ENCODE peak calls at places on chromosomes 6 and 20, in ten cellular contexts. I is foreskin fibroblast; T is effector memory CD4-positive, alpha-beta T cell; Z is stomach; X is CD4-positive, CD25-positive, alpha-beta regulatory T cell; O is lung; V is CD8-positive, alpha-beta T cell; E is colonic mucosa; J is GM23338; H is HFF-Myc. N is an unnamed sample.

GRCh38 chr6:139903411-139904157 is 529.1 kb upstream of the CITED2 start:
- DNase-seq in O (no peak), H (no peak), X (no peak), E (peak), Z (no peak), J (no peak), T (no peak), I (no peak), V (no peak), N (no peak)

GRCh38 chr6:161038229-161039003 is 46.8 kb downstream of the MAP3K4 start:
- DNase-seq in I (peak), T (no peak), H (peak), J (no peak), X (no peak), E (peak), V (no peak), Z (no peak), O (no peak), N (no peak)

GRCh38 chr6:169172946-169173345 is 80.7 kb downstream of the THBS2 start:
- DNase-seq in H (no peak), I (no peak), T (no peak), Z (no peak), O (peak), V (no peak), J (no peak), E (no peak), X (no peak), N (no peak)

GRCh38 chr6:126724821-126725220 is 384.9 kb downstream of the CENPW start:
- DNase-seq in V (no peak), X (no peak), H (no peak), Z (no peak), T (no peak), E (no peak), J (no peak), O (no peak), I (no peak), N (no peak)

GRCh38 chr20:43906505-43907034 is 8.1 kb upstream of the TOX2 start:
- DNase-seq in I (no peak), E (no peak), O (no peak), J (no peak), V (no peak), T (no peak), H (no peak), X (no peak), Z (no peak), N (no peak)

GRCh38 chr20:47379433-47380150 is 23.1 kb upstream of the ZMYND8 start:
- DNase-seq in H (no peak), V (no peak), E (no peak), J (no peak), X (no peak), Z (no peak), I (peak), T (no peak), O (no peak), N (no peak)

GRCh38 chr6:72677740-72678139 is 55.9 kb downstream of the KCNQ5 start:
- DNase-seq in I (no peak), E (no peak), J (no peak), O (no peak), V (no peak), Z (no peak), X (no peak), T (no peak), H (no peak), N (no peak)

GRCh38 chr20:63882257-63883208 is 12.4 kb upstream of the DNAJC5 start:
- DNase-seq in X (no peak), V (no peak), I (no peak), T (no peak), Z (no peak), O (no peak), E (no peak), J (no peak), H (no peak), N (no peak)

GRCh38 chr20:11796041-11796440 is 121.7 kb upstream of the BTBD3 start:
- DNase-seq in E (no peak), I (no peak), V (no peak), H (no peak), Z (no peak), J (no peak), O (no peak), X (no peak), T (no peak), N (no peak)

GRCh38 chr6:20286968-20287565 is 74.8 kb upstream of the MBOAT1 start:
- DNase-seq in H (no peak), V (no peak), E (no peak), Z (no peak), I (peak), J (no peak), T (no peak), O (no peak), X (no peak), N (no peak)

GRCh38 chr6:13355043-13355945 is 27.0 kb upstream of the TBC1D7 start:
- DNase-seq in I (peak), Z (no peak), O (no peak), E (no peak), X (peak), V (no peak), H (peak), J (no peak), T (no peak), N (no peak)

GRCh38 chr6:106334646-106335448 is 9.3 kb upstream of the ATG5 start:
- DNase-seq in H (no peak), E (peak), X (peak), Z (peak), O (peak), T (peak), I (no peak), J (peak), V (peak), N (peak)

GRCh38 chr6:139983555-139984276 is 609.3 kb upstream of the CITED2 start:
- DNase-seq in Z (no peak), V (no peak), J (no peak), X (no peak), T (no peak), I (peak), H (no peak), E (no peak), O (no peak), N (no peak)

GRCh38 chr20:60952861-60953260 is 299.2 kb upstream of the CDH4 start:
- DNase-seq in J (no peak), E (no peak), T (no peak), O (no peak), I (no peak), V (no peak), Z (no peak), H (no peak), X (no peak), N (no peak)

GRCh38 chr6:66740346-66740745 is 1033.3 kb upstream of the EYS start:
- DNase-seq in X (no peak), I (no peak), J (no peak), T (no peak), O (no peak), Z (no peak), V (no peak), E (no peak), H (no peak), N (no peak)

GRCh38 chr6:156957931-156958547 is 180.9 kb downstream of the ARID1B start:
- DNase-seq in T (no peak), Z (no peak), J (no peak), V (no peak), E (no peak), O (no peak), I (no peak), X (no peak), H (no peak), N (no peak)

GRCh38 chr20:10218536-10219451 is at the start of gene SNAP25:
- DNase-seq in H (no peak), T (peak), Z (peak), J (peak), O (no peak), I (peak), E (no peak), V (no peak), X (peak), N (no peak)

GRCh38 chr6:154931741-154932424 is 63.2 kb upstream of the TIAM2 start:
- DNase-seq in X (no peak), V (no peak), Z (no peak), J (peak), H (peak), E (no peak), T (no peak), I (peak), O (no peak), N (no peak)

GRCh38 chr6:2434911-2435310 is 189.5 kb upstream of the GMDS start:
- DNase-seq in X (no peak), J (no peak), O (no peak), E (no peak), H (no peak), Z (no peak), V (no peak), T (no peak), I (no peak), N (no peak)

GRCh38 chr6:31125162-31125561 is 4.9 kb upstream of the CDSN start:
- DNase-seq in I (no peak), X (no peak), O (peak), V (no peak), J (no peak), T (no peak), Z (peak), E (no peak), H (no peak), N (no peak)

GRCh38 chr6:157063176-157063934 is 260.0 kb downstream of the TMEM242 start:
- DNase-seq in Z (no peak), H (no peak), I (no peak), T (no peak), J (peak), O (no peak), E (no peak), V (no peak), X (no peak), N (no peak)

GRCh38 chr6:31652925-31653724 is 664 bp upstream of the BAG6 start:
- DNase-seq in I (no peak), H (no peak), O (peak), T (peak), J (peak), V (no peak), Z (peak), E (peak), X (no peak), N (no peak)

GRCh38 chr6:36246511-36247268 is 23.2 kb upstream of the PNPLA1 start:
- DNase-seq in J (no peak), Z (no peak), O (no peak), X (no peak), T (no peak), E (no peak), H (no peak), I (no peak), V (no peak), N (no peak)

GRCh38 chr20:44780226-44780625 is 30.1 kb downstream of the RIMS4 start:
- DNase-seq in H (peak), Z (no peak), X (no peak), E (no peak), J (peak), T (no peak), V (peak), O (no peak), I (peak), N (peak)

GRCh38 chr6:26331809-26332226 is 33.2 kb upstream of the BTN3A2 start:
- DNase-seq in I (no peak), Z (no peak), J (no peak), X (peak), E (no peak), T (peak), O (no peak), H (no peak), V (peak), N (no peak)

GRCh38 chr6:165726915-165727314 is 63.9 kb upstream of the PDE10A start:
- DNase-seq in O (no peak), X (no peak), I (no peak), Z (no peak), J (peak), T (no peak), E (no peak), V (no peak), H (no peak), N (no peak)

GRCh38 chr6:35948725-35949124 is 27.8 kb upstream of the SRPK1 start:
- DNase-seq in X (no peak), T (no peak), V (no peak), E (no peak), I (no peak), H (no peak), Z (no peak), O (no peak), J (peak), N (no peak)

GRCh38 chr20:3420211-3420707 is 12.8 kb upstream of the DNAAF9 start:
- DNase-seq in O (peak), V (no peak), I (peak), H (no peak), T (no peak), E (peak), X (peak), Z (no peak), J (no peak), N (no peak)

GRCh38 chr6:89359561-89359960 is 7.0 kb upstream of the UBE2J1 start:
- DNase-seq in J (peak), Z (no peak), E (no peak), O (no peak), H (no peak), V (no peak), I (no peak), T (no peak), X (no peak), N (no peak)

GRCh38 chr6:27297857-27298730 is 14.0 kb downstream of the POM121L2 start:
- DNase-seq in I (no peak), V (no peak), T (no peak), J (peak), X (no peak), H (peak), E (no peak), Z (no peak), O (no peak), N (no peak)

GRCh38 chr20:46400828-46401477 is 5.5 kb downstream of the ELMO2 start:
- DNase-seq in X (peak), I (peak), E (no peak), T (peak), O (no peak), H (peak), V (peak), Z (no peak), J (peak), N (no peak)

GRCh38 chr6:135012764-135013163 is 41.9 kb downstream of the HBS1L start:
- DNase-seq in V (no peak), X (no peak), H (no peak), T (no peak), I (peak), J (no peak), Z (no peak), O (no peak), E (no peak), N (no peak)

DNA sequence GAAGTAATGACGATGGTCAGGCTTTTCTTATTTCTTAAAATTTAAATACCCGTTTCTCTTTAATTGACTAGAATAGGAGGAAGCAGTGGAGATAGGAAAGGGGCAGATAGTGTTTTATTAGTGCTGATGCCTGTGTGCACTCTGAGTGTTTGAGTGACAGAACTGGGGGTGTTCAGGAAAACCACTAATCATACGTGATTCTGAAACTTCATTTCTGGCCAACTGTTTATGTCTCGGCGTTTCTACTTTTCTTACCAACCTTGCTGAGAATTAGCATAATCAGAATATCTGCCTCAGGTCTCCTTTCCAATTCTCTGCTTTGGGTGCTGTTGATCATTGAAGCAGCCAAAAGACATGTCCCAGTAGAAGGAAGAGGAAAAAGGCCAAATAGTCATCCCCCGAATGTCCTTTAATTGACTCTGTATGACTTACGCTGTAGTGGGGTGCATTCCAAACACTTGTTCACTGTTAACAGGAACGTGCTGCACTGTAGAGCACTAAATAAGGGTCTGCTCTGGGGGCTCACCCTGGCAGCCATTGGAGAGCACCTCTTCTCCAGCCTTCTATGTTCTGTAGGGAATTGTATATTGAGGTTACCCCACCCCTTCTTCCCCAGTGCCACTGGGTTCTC is 152.9 kb downstream of the JARID2 start:
- DNase-seq in O (no peak), I (no peak), T (no peak), Z (no peak), H (no peak), J (no peak), E (no peak), V (no peak), X (no peak), N (no peak)
- H3K4me3 ChIP-seq in O (no peak), I (no peak), T (no peak), Z (no peak), H (no peak), J (peak), E (no peak), V (no peak), X (peak), N (no peak)

DNA sequence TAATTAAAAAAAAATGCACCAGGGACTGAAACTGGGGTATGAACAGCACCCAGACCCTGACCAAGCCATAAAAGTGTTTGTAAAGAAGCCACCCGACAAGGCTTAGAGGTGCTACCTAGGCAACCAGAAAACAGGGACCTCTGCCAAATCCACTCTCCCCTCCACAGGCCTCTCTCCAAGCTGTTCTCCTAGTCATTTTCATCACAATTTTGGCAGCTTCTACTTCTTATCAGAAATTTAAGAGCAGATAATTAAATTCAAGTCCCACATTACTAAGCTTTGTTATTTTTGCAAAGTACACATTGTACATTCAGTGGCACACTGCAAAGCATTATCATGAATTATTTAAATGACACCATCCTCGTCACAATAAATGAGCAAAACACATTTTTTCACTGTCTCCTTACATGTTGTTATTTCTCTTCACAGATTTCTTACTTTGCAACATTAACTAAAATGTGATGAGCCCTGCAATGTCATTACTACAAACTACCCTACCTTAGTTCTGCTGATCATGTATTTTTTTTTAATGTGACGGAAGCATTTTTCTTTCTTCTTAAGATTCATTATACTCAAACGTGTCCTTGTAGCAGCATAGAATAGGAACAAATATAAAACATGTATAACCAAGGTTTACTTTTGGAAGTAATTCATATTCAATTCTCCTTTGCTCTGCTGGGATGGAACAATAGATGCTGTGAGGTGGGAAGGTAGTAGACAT is 38.1 kb downstream of the ECT2L start:
- DNase-seq in E (no peak), T (no peak), V (no peak), Z (peak), H (no peak), J (no peak), X (no peak), O (no peak), I (no peak), N (no peak)
- H3K4me3 ChIP-seq in E (no peak), T (no peak), V (no peak), Z (no peak), H (no peak), J (no peak), X (no peak), O (no peak), I (no peak), N (no peak)

DNA sequence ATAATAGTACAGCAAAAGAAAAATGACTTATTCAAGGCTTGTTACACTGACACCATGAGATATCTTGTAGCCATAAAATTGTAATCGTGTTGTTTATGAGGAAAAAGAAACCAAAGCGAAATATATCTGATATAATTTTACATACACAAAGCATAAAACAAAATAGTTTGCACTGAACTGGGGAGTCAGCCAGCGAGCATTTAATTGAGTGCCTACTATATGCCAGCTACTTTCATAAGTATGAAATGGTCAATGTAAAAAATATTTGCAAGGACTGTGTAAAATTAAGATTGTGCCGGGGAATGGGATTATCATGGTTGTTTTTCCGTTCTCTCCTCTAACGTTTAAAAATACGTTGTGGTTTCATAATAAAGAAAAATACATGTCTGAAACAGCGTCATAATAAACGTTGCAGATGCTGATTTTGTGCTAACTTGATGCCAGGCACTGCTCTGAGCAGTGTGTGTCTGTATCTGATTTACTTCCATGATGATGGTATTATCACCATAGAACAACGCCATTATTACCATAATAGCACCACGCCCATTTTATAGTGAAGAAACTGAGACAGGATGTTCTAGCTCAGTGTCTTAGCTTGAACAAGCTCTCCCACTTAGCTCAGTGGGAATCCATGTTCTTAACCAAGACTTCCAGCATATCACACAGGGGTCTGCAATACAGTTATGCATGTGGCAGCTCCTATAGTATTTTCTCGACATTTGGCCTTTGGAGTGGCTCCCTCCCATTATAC is 144.6 kb downstream of the BCAS1 start:
- DNase-seq in E (no peak), Z (no peak), J (no peak), I (no peak), V (no peak), H (no peak), O (no peak), X (no peak), T (no peak), N (no peak)
- H3K4me3 ChIP-seq in E (no peak), Z (no peak), J (no peak), I (no peak), V (no peak), H (no peak), O (no peak), X (no peak), T (no peak), N (no peak)

DNA sequence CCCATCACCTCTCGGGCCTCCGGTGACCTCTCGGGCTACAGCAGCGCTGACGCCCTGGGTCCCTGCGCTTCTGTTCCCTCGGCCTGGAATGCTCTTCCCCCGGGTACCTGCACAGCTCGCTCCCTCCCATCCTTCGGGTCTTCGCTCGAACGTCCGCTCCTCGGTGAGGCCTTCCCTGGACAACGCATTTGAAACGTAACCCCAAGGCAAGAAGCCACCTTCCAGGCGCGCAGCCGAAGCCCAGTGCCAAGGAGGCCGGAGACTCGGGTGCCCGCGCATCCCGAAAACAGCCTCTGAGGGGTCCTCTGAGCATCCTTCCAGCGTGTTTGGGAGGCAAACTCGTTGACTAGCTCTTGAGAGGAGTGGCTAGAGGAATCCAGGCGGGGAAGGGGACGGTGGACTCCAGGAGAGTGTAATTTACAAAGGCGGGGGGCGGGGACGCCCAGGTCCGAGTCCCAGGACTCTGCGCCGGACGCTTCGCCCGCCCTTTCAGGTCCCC is 87.0 kb downstream of the ZFP64 start:
- DNase-seq in T (no peak), X (no peak), H (no peak), Z (no peak), O (no peak), V (no peak), E (no peak), I (peak), J (peak), N (no peak)
- H3K4me3 ChIP-seq in T (peak), X (no peak), H (peak), Z (peak), O (no peak), V (peak), E (peak), I (peak), J (peak), N (peak)